ENCODE peak calls at places on chromosomes 7 and 10, in ten cellular contexts. P, X, I, C, L, K, G, B, R and U are unnamed samples.

GRCh38 chr7:129188372-129188891 is at the start of gene SMO:
- DNase-seq in L (peak), G (peak), R (peak), P (peak), X (peak), C (peak), I (peak), K (peak), B (no peak), U (no peak)

GRCh38 chr10:124647421-124648130 is 96.6 kb downstream of the FAM53B start:
- DNase-seq in P (peak), X (no peak), L (peak), R (peak), G (peak), B (peak), K (no peak), C (peak), I (peak), U (peak)

GRCh38 chr7:132154248-132154647 is 422.0 kb downstream of the PLXNA4 start:
- DNase-seq in G (no peak), C (no peak), R (no peak), P (no peak), K (no peak), X (no peak), B (no peak), I (no peak), L (no peak), U (no peak)

GRCh38 chr7:25240340-25240739 is 12.1 kb upstream of the NPVF start:
- DNase-seq in R (no peak), I (no peak), G (no peak), B (no peak), X (no peak), P (no peak), K (no peak), L (no peak), C (no peak), U (peak)

GRCh38 chr10:72461085-72461484 is 106.4 kb upstream of the DNAJB12 start:
- DNase-seq in R (no peak), L (no peak), K (no peak), G (no peak), B (no peak), I (no peak), P (no peak), X (no peak), C (no peak), U (no peak)

GRCh38 chr10:118459642-118460193 is 117.6 kb upstream of the FAM204A start:
- DNase-seq in I (peak), C (peak), B (no peak), L (peak), K (peak), X (peak), R (peak), G (peak), P (peak), U (peak)

GRCh38 chr10:5609952-5610616 is 56.3 kb downstream of the ASB13 start:
- DNase-seq in G (peak), K (no peak), R (peak), C (no peak), L (peak), X (no peak), I (no peak), B (no peak), P (peak), U (no peak)

GRCh38 chr7:16721541-16721940 is 32.0 kb upstream of the TSPAN13 start:
- DNase-seq in C (no peak), X (no peak), B (no peak), K (no peak), I (no peak), P (no peak), L (no peak), R (no peak), G (no peak), U (no peak)

GRCh38 chr10:98269435-98269912 is 1.5 kb upstream of the LOXL4 start:
- DNase-seq in C (peak), B (no peak), X (peak), P (peak), G (peak), K (peak), I (peak), L (peak), R (no peak), U (peak)

GRCh38 chr10:3478632-3479240 is 306.2 kb upstream of the PITRM1 start:
- DNase-seq in I (no peak), R (no peak), L (no peak), X (no peak), K (no peak), B (no peak), P (no peak), G (no peak), C (no peak), U (no peak)

GRCh38 chr10:92387289-92387940 is 96.4 kb downstream of the MARCHF5 start:
- DNase-seq in G (peak), X (no peak), K (peak), B (no peak), P (no peak), R (no peak), L (peak), I (peak), C (no peak), U (no peak)

DNA sequence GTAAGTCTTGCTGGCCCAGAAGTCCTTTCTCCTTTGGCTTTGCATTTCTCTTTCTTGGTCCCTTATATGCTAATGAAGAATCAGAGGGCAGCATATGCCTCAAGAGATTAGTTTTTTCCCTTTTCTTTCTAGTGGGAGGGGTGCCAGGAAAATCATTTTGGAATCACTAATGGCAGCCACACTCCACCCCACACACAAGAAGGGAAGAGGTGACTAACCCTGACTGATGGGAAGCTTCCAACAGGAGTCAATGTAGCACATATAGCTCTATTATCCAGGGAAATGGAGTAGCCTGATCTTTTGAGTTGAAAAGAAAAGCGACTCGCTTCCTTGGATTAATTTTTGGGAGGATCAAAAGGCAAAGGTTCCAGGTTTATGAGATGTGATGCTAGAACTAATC is 225.3 kb downstream of the KIF20B start:
- DNase-seq in I (no peak), L (no peak), P (no peak), B (no peak), K (no peak), X (no peak), G (no peak), R (no peak), C (no peak), U (no peak)
- TF ChIP-seq EP300 in I (no peak), L (no peak), P (no peak), B (no peak), K (no peak), X (no peak), G (no peak), R (no peak), C (no peak), U (no peak)

GRCh38 chr7:151517601-151518104 is 2.0 kb downstream of the RHEB start:
- DNase-seq in I (no peak), L (no peak), R (no peak), K (no peak), P (no peak), G (no peak), X (no peak), B (no peak), C (no peak), U (no peak)
- H3K4me3 ChIP-seq in I (peak), L (peak), R (peak), K (peak), P (peak), G (peak), X (peak), B (peak), C (peak), U (peak)

GRCh38 chr10:132666733-132667612 is 119.0 kb downstream of the NKX6-2 start:
- DNase-seq in K (no peak), G (no peak), I (no peak), R (no peak), B (no peak), L (no peak), P (no peak), C (no peak), X (peak), U (no peak)
- TF ChIP-seq EP300 in K (no peak), G (no peak), I (no peak), R (no peak), B (no peak), L (no peak), P (no peak), C (no peak), X (no peak), U (no peak)

GRCh38 chr7:116797611-116798010 is 64.8 kb upstream of the CAPZA2 start:
- DNase-seq in G (no peak), K (no peak), L (no peak), R (no peak), B (no peak), I (no peak), P (peak), C (no peak), X (no peak), U (no peak)
- H3K4me3 ChIP-seq in G (no peak), K (no peak), L (no peak), R (no peak), B (no peak), I (no peak), P (no peak), C (no peak), X (no peak), U (no peak)

DNA sequence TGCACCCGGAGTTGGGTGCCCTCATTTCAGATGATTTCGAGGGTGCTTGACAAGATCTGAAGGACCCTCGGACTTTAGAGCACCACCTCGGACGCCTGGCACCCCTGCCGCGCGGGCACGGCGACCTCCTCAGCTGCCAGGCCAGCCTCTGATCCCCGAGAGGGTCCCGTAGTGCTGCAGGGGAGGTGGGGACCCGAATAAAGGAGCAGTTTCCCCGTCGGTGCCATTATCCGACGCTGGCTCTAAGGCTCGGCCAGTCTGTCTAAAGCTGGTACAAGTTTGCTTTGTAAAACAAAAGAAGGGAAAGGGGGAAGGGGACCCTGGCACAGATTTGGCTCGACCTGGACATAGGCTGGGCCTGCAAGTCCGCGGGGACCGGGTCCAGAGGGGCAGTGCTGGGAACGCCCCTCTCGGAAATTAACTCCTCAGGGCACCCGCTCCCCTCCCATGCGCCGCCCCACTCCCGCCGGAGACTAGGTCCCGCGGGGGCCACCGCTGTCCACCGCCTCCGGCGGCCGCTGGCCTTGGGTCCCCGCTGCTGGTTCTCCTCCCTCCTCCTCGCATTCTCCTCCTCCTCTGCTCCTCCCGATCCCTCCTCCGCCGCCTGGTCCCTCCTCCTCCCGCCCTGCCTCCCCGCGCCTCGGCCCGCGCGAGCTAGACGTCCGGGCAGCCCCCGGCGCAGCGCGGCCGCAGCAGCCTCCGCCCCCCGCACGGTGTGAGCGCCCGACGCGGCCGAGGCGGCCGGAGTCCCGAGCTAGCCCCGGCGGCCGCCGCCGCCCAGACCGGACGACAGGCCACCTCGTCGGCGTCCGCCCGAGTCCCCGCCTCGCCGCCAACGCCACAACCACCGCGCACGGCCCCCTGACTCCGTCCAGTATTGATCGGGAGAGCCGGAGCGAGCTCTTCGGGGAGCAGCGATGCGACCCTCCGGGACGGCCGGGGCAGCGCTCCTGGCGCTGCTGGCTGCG is at the start of gene EGFR:
- DNase-seq in L (peak), R (peak), G (no peak), I (no peak), C (peak), K (no peak), X (peak), P (peak), B (no peak), U (peak)
- TF ChIP-seq EP300 in L (no peak), R (no peak), G (no peak), I (no peak), C (no peak), K (no peak), X (no peak), P (no peak), B (no peak), U (no peak)

GRCh38 chr10:90308223-90308622 is 549.6 kb downstream of the HTR7 start:
- DNase-seq in B (no peak), I (no peak), P (no peak), C (no peak), K (no peak), G (no peak), X (no peak), R (no peak), L (no peak), U (no peak)
- H3K4me3 ChIP-seq in B (no peak), I (no peak), P (no peak), C (no peak), K (no peak), G (no peak), X (no peak), R (no peak), L (no peak), U (no peak)

DNA sequence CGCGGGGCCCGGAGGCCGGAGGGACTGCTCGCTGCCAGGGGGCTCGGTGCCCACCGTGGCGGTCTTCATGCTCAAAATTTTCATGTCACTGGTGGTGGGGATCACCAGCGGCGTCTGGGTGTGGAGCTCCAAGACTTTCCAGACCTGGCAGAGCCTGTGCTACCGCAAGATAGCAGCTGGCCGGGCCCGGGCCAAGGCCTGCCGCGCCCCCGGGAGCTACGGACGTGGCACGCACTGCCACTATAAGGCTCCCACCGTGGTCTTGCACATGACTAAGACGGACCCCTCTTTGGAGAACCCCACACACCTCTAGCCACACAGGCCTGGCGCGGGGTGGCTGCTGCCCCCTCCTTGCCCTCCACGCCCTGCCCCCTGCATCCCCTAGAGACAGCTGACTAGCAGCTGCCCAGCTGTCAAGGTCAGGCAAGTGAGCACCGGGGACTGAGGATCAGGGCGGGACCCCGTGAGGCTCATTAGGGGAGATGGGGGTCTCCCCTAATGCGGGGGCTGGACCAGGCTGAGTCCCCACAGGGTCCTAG is 2.0 kb downstream of the FZD9 start:
- DNase-seq in R (no peak), C (no peak), B (no peak), L (no peak), X (no peak), K (no peak), G (no peak), I (no peak), P (no peak), U (no peak)
- TF ChIP-seq EP300 in R (no peak), C (no peak), B (no peak), L (no peak), X (no peak), K (no peak), G (no peak), I (no peak), P (no peak), U (no peak)